ENCODE peak calls at places on chromosomes 4 and X, in five cellular contexts. P is central memory CD4-positive, alpha-beta T cell; C is activated CD8-positive, alpha-beta memory T cell treated with anti-CD3 and anti-CD28 coated beads for 48 hours; N is dermis blood vessel endothelial cell; L is choroid plexus epithelial cell. W is an unnamed sample.

GRCh38 chrX:106611682-106612402 is at the start of gene RADX:
- DNase-seq in L (peak), C (peak), N (peak), P (peak), W (peak)

GRCh38 chr4:113003841-113004240 is 45.6 kb upstream of the ANK2 start:
- DNase-seq in N (no peak), L (no peak), C (no peak), P (no peak), W (no peak)

GRCh38 chrX:40245411-40246140 is 147.8 kb upstream of the BCOR start:
- DNase-seq in N (peak), P (no peak), L (peak), C (no peak), W (no peak)

GRCh38 chr4:145613546-145614234 is 5.5 kb upstream of the MMAA start:
- DNase-seq in N (no peak), P (no peak), L (no peak), C (no peak), W (no peak)

GRCh38 chrX:11137543-11138139 is 26.5 kb downstream of the HCCS start:
- DNase-seq in C (no peak), L (peak), N (peak), P (peak), W (peak)

GRCh38 chrX:77900688-77901087 is 1.4 kb downstream of the COX7B start:
- DNase-seq in C (no peak), P (no peak), N (no peak), L (no peak), W (no peak)

GRCh38 chr4:158605393-158605792 is 66.3 kb downstream of the C4orf46 start:
- DNase-seq in N (no peak), P (no peak), C (no peak), L (no peak), W (no peak)

GRCh38 chr4:101022151-101023024 is 324.9 kb downstream of the PPP3CA start:
- DNase-seq in L (peak), N (peak), P (no peak), C (no peak), W (no peak)

GRCh38 chr4:76979236-76979635 is 29.7 kb downstream of the SEPTIN11 start:
- DNase-seq in L (no peak), P (no peak), C (no peak), N (no peak), W (no peak)

GRCh38 chr4:138398297-138398696 is 156.1 kb upstream of the SLC7A11 start:
- DNase-seq in P (no peak), L (peak), N (peak), C (no peak), W (no peak)

GRCh38 chr4:188417181-188417580 is 277.9 kb downstream of the TRIML1 start:
- DNase-seq in L (no peak), C (no peak), P (no peak), N (no peak), W (no peak)

GRCh38 chrX:122913134-122913533 is 270.9 kb upstream of the GRIA3 start:
- DNase-seq in N (no peak), C (no peak), P (no peak), L (no peak), W (no peak)

GRCh38 chr4:8863759-8864682 is 7.6 kb downstream of the HMX1 start:
- DNase-seq in P (no peak), L (no peak), N (no peak), C (no peak), W (no peak)

GRCh38 chrX:154735695-154736393 is 15.0 kb downstream of the GAB3 start:
- DNase-seq in C (no peak), P (no peak), L (peak), N (peak), W (no peak)

GRCh38 chr4:184007891-184008290 is 102.8 kb downstream of the STOX2 start:
- DNase-seq in P (no peak), N (no peak), C (no peak), L (no peak), W (no peak)

GRCh38 chr4:152458801-152459302 is 77.0 kb downstream of the FBXW7 start:
- DNase-seq in N (no peak), P (no peak), C (no peak), L (peak), W (no peak)

GRCh38 chr4:173509031-173510001 is 20.7 kb downstream of the HAND2 start:
- DNase-seq in C (no peak), N (no peak), L (no peak), P (no peak), W (no peak)

GRCh38 chr4:84497220-84497834 is 1.8 kb downstream of the NKX6-1 start:
- DNase-seq in N (peak), P (no peak), C (no peak), L (peak), W (no peak)

GRCh38 chrX:68659385-68659784 is 11.9 kb downstream of the STARD8 start:
- DNase-seq in N (no peak), L (peak), C (no peak), P (no peak), W (no peak)

GRCh38 chr4:2646386-2647149 is 109.6 kb downstream of the TNIP2 start:
- DNase-seq in C (no peak), P (no peak), N (no peak), L (no peak), W (no peak)

GRCh38 chr4:88033309-88033708 is 25.9 kb downstream of the PKD2 start:
- DNase-seq in C (no peak), L (peak), N (peak), P (peak), W (peak)

GRCh38 chrX:153055827-153056748 is at the start of gene PNMA3:
- DNase-seq in P (no peak), N (no peak), L (no peak), C (no peak), W (no peak)

GRCh38 chr4:127604949-127605709 is 27.6 kb upstream of the INTU start:
- DNase-seq in L (peak), N (peak), C (no peak), P (no peak), W (no peak)

GRCh38 chr4:106471151-106471550 is 102.6 kb upstream of the GIMD1 start:
- DNase-seq in P (no peak), L (no peak), N (no peak), C (no peak), W (no peak)

GRCh38 chrX:68177542-68177941 is 255.8 kb downstream of the OPHN1 start:
- DNase-seq in P (no peak), L (peak), N (peak), C (no peak), W (no peak)

GRCh38 chrX:8879750-8880149 is 78.6 kb upstream of the FAM9A start:
- DNase-seq in L (peak), C (peak), P (no peak), N (peak), W (no peak)

GRCh38 chr4:109947918-109948317 is 35.2 kb downstream of the EGF start:
- DNase-seq in L (no peak), P (no peak), N (no peak), C (no peak), W (no peak)

W was measured in naive thymus-derived CD4-positive, alpha-beta T cell.